ENCODE peak calls at places on chromosome 1, in six cellular contexts. T, P, C, K, D and Y are unnamed samples.

GRCh38 chr1:95039360-95040031 is 33.3 kb downstream of the ALG14 start:
- DNase-seq in D (no peak), T (no peak), P (peak), K (peak), C (no peak), Y (no peak)

GRCh38 chr1:184493987-184494388 is 107.2 kb downstream of the C1orf21 start:
- DNase-seq in K (no peak), D (no peak), P (no peak), C (no peak), T (no peak), Y (no peak)

GRCh38 chr1:184389446-184389845 is 2.6 kb downstream of the C1orf21 start:
- DNase-seq in D (no peak), P (no peak), T (no peak), C (no peak), K (no peak), Y (no peak)

GRCh38 chr1:93448292-93448982 is 519 bp downstream of the FNBP1L start:
- DNase-seq in D (no peak), K (peak), T (peak), P (peak), C (peak), Y (peak)

GRCh38 chr1:152673016-152673415 is 2.1 kb upstream of the LCE2C start:
- DNase-seq in T (no peak), P (no peak), C (no peak), K (no peak), D (no peak), Y (no peak)

GRCh38 chr1:160169553-160170399 is 18.4 kb downstream of the ATP1A4 start:
- DNase-seq in D (no peak), P (no peak), T (no peak), C (no peak), K (no peak), Y (peak)

GRCh38 chr1:23530089-23530749 is 814 bp downstream of the E2F2 start:
- DNase-seq in K (no peak), P (no peak), T (no peak), D (no peak), C (no peak), Y (peak)

GRCh38 chr1:152398812-152399698 is 15.0 kb downstream of the CRNN start:
- DNase-seq in P (peak), T (no peak), K (no peak), D (no peak), C (peak), Y (peak)

GRCh38 chr1:190478193-190479007 is 736 bp upstream of the BRINP3 start:
- DNase-seq in C (no peak), P (peak), D (no peak), T (no peak), K (no peak), Y (no peak)

GRCh38 chr1:22796642-22797041 is 86.0 kb downstream of the EPHB2 start:
- DNase-seq in C (no peak), P (no peak), D (no peak), T (no peak), K (no peak), Y (no peak)

GRCh38 chr1:170318736-170319135 is 173.0 kb downstream of the NTMT2 start:
- DNase-seq in P (no peak), T (no peak), C (no peak), K (no peak), D (no peak), Y (no peak)

GRCh38 chr1:228457017-228457395 is 30.2 kb upstream of the RNF187 start:
- DNase-seq in C (no peak), T (no peak), P (no peak), K (no peak), D (no peak), Y (no peak)

GRCh38 chr1:83998599-83999315 is at the start of gene TTLL7:
- DNase-seq in C (peak), K (peak), P (peak), T (peak), D (peak), Y (peak)

GRCh38 chr1:162626733-162627132 is 5.5 kb upstream of the DDR2 start:
- DNase-seq in P (no peak), K (no peak), T (no peak), C (no peak), D (no peak), Y (peak)

GRCh38 chr1:230085178-230085515 is 18.1 kb downstream of the GALNT2 start:
- DNase-seq in D (no peak), C (no peak), T (no peak), P (no peak), K (no peak), Y (no peak)

GRCh38 chr1:230086152-230086551 is 19.1 kb downstream of the GALNT2 start:
- DNase-seq in C (no peak), K (no peak), P (no peak), T (no peak), D (no peak), Y (no peak)

GRCh38 chr1:230083053-230083452 is 16.0 kb downstream of the GALNT2 start:
- DNase-seq in D (peak), P (no peak), K (no peak), T (no peak), C (no peak), Y (no peak)

GRCh38 chr1:230083746-230084407 is 16.8 kb downstream of the GALNT2 start:
- DNase-seq in C (no peak), D (peak), T (no peak), K (no peak), P (no peak), Y (no peak)

DNA sequence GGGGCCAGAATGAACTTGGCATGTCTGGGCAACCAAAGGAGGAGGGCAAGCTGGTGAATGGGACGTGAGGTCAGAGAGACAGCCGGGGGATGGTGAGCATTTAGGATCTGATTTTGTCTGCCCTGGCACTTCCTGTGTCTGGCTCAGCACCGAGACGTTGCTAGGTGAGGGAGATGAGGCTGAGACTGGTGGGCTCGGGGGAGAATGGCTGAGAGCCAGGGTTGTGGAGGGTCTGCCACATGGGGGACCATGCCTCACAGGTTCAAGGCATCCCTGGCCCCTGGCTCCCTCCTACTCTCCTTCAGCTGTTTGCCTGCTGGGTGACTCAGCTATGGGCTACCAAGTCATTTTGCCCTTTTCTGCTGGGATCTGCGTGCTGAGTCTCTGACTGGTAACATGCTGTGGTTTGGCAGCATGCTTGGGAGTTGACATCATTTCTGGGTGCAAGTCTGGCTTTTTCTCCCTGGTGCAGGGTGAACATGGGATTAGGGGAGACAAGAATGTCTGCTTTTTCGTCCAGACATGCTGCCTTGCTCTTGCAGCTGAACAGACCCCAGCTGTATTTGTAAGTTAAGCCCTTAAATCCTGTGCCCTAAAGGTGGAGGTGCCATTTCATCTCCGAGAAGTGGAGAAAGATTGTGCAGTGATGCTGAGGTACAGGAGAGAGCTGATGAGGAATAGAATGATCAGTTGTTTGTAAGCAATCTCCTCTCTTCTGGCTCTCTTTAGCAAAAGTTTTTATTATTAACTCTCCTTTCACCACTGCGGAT is 17.6 kb downstream of the GALNT2 start:
- DNase-seq in P (peak), T (no peak), C (peak), K (no peak), D (peak), Y (no peak)
- TF ChIP-seq CTCF in P (no peak), T (no peak), C (no peak), K (no peak), D (no peak), Y (no peak)

GRCh38 chr1:87673748-87674147 is 345.1 kb downstream of the LMO4 start:
- DNase-seq in T (no peak), C (no peak), K (no peak), P (no peak), D (no peak), Y (no peak)
- TF ChIP-seq CTCF in T (peak), C (no peak), K (no peak), P (no peak), D (no peak), Y (no peak)

GRCh38 chr1:12056331-12056841 is 6.7 kb upstream of the TNFRSF8 start:
- DNase-seq in K (no peak), T (no peak), C (no peak), D (no peak), P (no peak), Y (no peak)

GRCh38 chr1:12057382-12057781 is 5.7 kb upstream of the TNFRSF8 start:
- DNase-seq in P (no peak), T (no peak), C (no peak), D (no peak), K (no peak), Y (peak)

GRCh38 chr1:12052997-12053686 is 10.0 kb upstream of the TNFRSF8 start:
- DNase-seq in P (no peak), C (no peak), D (no peak), T (no peak), K (peak), Y (no peak)

GRCh38 chr1:12053752-12054548 is 9.2 kb upstream of the TNFRSF8 start:
- DNase-seq in P (no peak), T (no peak), D (no peak), K (no peak), C (no peak), Y (peak)

GRCh38 chr1:12055259-12055658 is 7.8 kb upstream of the TNFRSF8 start:
- DNase-seq in C (no peak), K (no peak), P (no peak), D (no peak), T (no peak), Y (no peak)
- TF ChIP-seq CTCF in C (no peak), K (no peak), P (no peak), D (no peak), T (no peak), Y (no peak)

GRCh38 chr1:172851077-172851476 is 192.2 kb downstream of the FASLG start:
- DNase-seq in K (no peak), T (no peak), D (no peak), P (no peak), C (no peak), Y (no peak)
- TF ChIP-seq CTCF in K (no peak), T (no peak), D (no peak), P (no peak), C (no peak), Y (no peak)

GRCh38 chr1:109582021-109582420 is 33.6 kb downstream of the GNAI3 start:
- DNase-seq in C (no peak), T (no peak), D (no peak), P (no peak), K (no peak), Y (no peak)
- TF ChIP-seq CTCF in C (no peak), T (no peak), D (no peak), P (no peak), K (no peak), Y (no peak)

GRCh38 chr1:91499904-91500755 is 521 bp upstream of the CDC7 start:
- DNase-seq in C (no peak), D (no peak), P (no peak), T (no peak), K (no peak), Y (peak)
- TF ChIP-seq CTCF in C (no peak), D (no peak), P (no peak), T (no peak), K (no peak), Y (no peak)

GRCh38 chr1:17672226-17672625 is 82.9 kb upstream of the ACTL8 start:
- DNase-seq in T (no peak), P (no peak), D (no peak), C (no peak), K (no peak), Y (no peak)

GRCh38 chr1:17673335-17674075 is 81.6 kb upstream of the ACTL8 start:
- DNase-seq in C (no peak), D (no peak), K (no peak), P (no peak), T (no peak), Y (no peak)

GRCh38 chr1:17671314-17671705 is 83.8 kb upstream of the ACTL8 start:
- DNase-seq in P (no peak), C (no peak), T (no peak), D (no peak), K (no peak), Y (no peak)

GRCh38 chr1:17670587-17671313 is 84.4 kb upstream of the ACTL8 start:
- DNase-seq in P (no peak), K (no peak), C (no peak), T (no peak), D (no peak), Y (no peak)

DNA sequence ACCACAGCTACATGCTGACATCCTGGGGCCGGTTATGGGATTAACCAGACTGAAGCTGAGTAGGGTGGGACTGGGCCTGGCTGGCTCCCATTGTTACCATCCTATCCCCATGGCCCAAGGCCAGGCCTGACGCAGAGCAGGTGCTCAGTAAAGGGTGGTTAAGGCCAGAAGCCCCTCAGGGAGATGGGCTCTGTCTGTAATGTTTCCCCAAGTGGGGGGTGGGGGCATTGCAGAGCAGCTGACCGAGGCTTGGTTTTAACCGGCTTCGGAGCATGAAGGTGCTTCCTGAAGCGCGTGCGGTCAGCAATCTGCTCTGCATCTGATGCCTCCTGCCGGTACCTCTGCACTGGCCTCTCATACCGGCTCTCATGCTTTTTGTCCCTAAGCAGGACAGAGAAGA is 83.4 kb upstream of the ACTL8 start:
- DNase-seq in C (no peak), P (no peak), T (no peak), K (no peak), D (no peak), Y (no peak)
- TF ChIP-seq CTCF in C (no peak), P (no peak), T (peak), K (no peak), D (no peak), Y (no peak)

GRCh38 chr1:248393050-248393449 is 9.8 kb upstream of the OR2T1 start:
- DNase-seq in C (no peak), D (no peak), P (no peak), T (no peak), K (no peak), Y (no peak)
- TF ChIP-seq CTCF in C (no peak), D (no peak), P (no peak), T (no peak), K (no peak), Y (no peak)

DNA sequence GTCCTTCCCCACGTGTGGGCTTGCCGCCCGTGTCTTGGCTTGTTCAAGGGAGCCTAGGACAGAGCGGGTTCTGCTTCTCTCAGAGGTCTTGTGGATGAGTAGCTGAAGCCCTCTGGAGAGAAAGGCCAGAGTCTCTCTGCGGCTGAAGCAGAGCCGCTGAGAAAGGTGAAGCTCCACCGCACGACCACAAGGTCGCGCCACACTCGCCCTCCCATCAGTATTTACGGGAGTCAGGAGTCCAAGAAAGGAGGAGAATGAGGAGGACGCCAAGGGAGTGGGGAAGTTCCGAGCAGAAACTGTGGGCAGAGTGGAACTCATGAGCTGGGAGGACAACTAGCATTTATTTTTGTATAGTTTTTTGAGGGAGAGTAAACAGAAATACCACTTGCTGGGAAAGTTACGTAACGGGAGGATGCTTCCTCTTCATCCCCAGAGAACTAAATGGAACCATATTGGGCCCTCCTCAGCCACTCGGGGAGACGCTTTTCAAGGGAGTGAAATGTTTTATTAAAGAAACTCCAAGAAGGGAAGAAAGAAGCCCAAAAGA is 51.6 kb upstream of the HAO2 start:
- DNase-seq in D (no peak), K (no peak), P (peak), T (no peak), C (no peak), Y (no peak)
- TF ChIP-seq CTCF in D (no peak), K (no peak), P (peak), T (peak), C (no peak), Y (no peak)

GRCh38 chr1:200262326-200262965 is 147.4 kb downstream of the ZNF281 start:
- DNase-seq in C (no peak), K (no peak), P (no peak), T (no peak), D (no peak), Y (peak)
- TF ChIP-seq CTCF in C (no peak), K (no peak), P (no peak), T (no peak), D (no peak), Y (no peak)